ENCODE peak calls at places on chromosome X, in seven cellular contexts. C is astrocyte, G is PC-3, X is IMR-90, H is mammary epithelial cell, I is H1, B is K562. J is an unnamed sample.

GRCh38 chrX:150767045-150767395 is 73.8 kb downstream of the MTMR1 start:
- DNase-seq in X (no peak), G (no peak), C (no peak), I (no peak), B (peak), H (no peak), J (no peak)

GRCh38 chrX:1554469-1555210 is 17.7 kb upstream of the P2RY8 start:
- DNase-seq in B (no peak), X (no peak), G (no peak), C (no peak), H (no peak), I (no peak), J (no peak)

GRCh38 chrX:50211510-50211909 is 6.9 kb downstream of the CCNB3 start:
- DNase-seq in X (peak), C (no peak), H (peak), B (peak), G (peak), I (no peak), J (no peak)

GRCh38 chrX:6644411-6644810 is 109.5 kb upstream of the VCX3A start:
- DNase-seq in X (no peak), G (peak), H (no peak), C (no peak), B (peak), I (no peak), J (no peak)

GRCh38 chrX:134469481-134469880 is 9.5 kb downstream of the HPRT1 start:
- DNase-seq in B (no peak), I (no peak), G (peak), H (peak), C (peak), X (peak), J (no peak)

GRCh38 chrX:132956421-132957210 is 1.8 kb downstream of the HS6ST2 start:
- DNase-seq in H (no peak), G (no peak), X (no peak), I (no peak), B (no peak), C (no peak), J (no peak)

GRCh38 chrX:101764538-101764937 is 104.9 kb upstream of the ARMCX2 start:
- DNase-seq in I (no peak), G (no peak), X (no peak), B (no peak), C (no peak), H (no peak), J (no peak)

GRCh38 chrX:116413273-116413672 is 23.1 kb upstream of the SLC6A14 start:
- DNase-seq in B (no peak), H (peak), X (no peak), I (no peak), C (no peak), G (no peak), J (no peak)

GRCh38 chrX:1244164-1245076 is 24.2 kb upstream of the CSF2RA start:
- DNase-seq in I (no peak), C (no peak), X (no peak), H (no peak), G (peak), B (peak), J (peak)

GRCh38 chrX:42967681-42968080 is 189.7 kb upstream of the PPP1R2C start:
- DNase-seq in C (peak), G (no peak), H (no peak), X (no peak), B (no peak), I (no peak), J (no peak)

GRCh38 chrX:24146283-24146865 is 3.2 kb upstream of the ZFX start:
- DNase-seq in B (peak), G (peak), X (peak), H (no peak), C (no peak), I (no peak), J (no peak)

GRCh38 chrX:32276153-32276552 is 935.2 kb downstream of the DMD start:
- DNase-seq in I (no peak), H (no peak), G (no peak), X (no peak), C (no peak), B (no peak), J (no peak)

GRCh38 chrX:45172890-45173289 is 27.8 kb downstream of the DIPK2B start:
- DNase-seq in C (peak), H (peak), X (peak), B (peak), I (no peak), G (peak), J (no peak)

GRCh38 chrX:3518870-3519269 is 172.4 kb upstream of the MXRA5 start:
- DNase-seq in B (peak), X (peak), G (peak), I (peak), C (peak), H (peak), J (no peak)

GRCh38 chrX:155188786-155189185 is 27.5 kb upstream of the VBP1 start:
- DNase-seq in G (no peak), C (no peak), X (no peak), H (no peak), B (no peak), I (no peak), J (peak)

GRCh38 chrX:21153503-21153902 is 220.7 kb upstream of the CNKSR2 start:
- DNase-seq in I (no peak), X (peak), C (peak), B (no peak), G (no peak), H (no peak), J (no peak)

GRCh38 chrX:42119076-42119475 is 195.7 kb upstream of the CASK start:
- DNase-seq in B (no peak), I (no peak), G (peak), H (peak), X (peak), C (peak), J (no peak)

GRCh38 chrX:150575415-150575814 is 7.0 kb downstream of the MTM1 start:
- DNase-seq in C (peak), I (no peak), H (peak), X (peak), B (no peak), G (peak), J (no peak)

GRCh38 chrX:137342969-137343368 is 223.0 kb upstream of the ZIC3 start:
- DNase-seq in X (no peak), I (no peak), G (peak), H (no peak), C (no peak), B (no peak), J (no peak)

GRCh38 chrX:41014776-41015175 is 70.5 kb upstream of the USP9X start:
- DNase-seq in H (peak), G (peak), X (peak), B (no peak), C (peak), I (no peak), J (no peak)

GRCh38 chrX:134173541-134174272 is 63.3 kb upstream of the CCDC160 start:
- DNase-seq in G (no peak), C (no peak), B (no peak), X (no peak), H (no peak), I (no peak), J (no peak)

GRCh38 chrX:48028091-48028490 is 21.3 kb downstream of the SPACA5 start:
- DNase-seq in B (no peak), C (no peak), X (no peak), H (no peak), I (no peak), G (no peak), J (no peak)

GRCh38 chrX:37349131-37350033 is at the start of gene PRRG1:
- DNase-seq in C (peak), X (peak), B (peak), G (peak), I (peak), H (peak), J (peak)

GRCh38 chrX:24317567-24317966 is 3.7 kb upstream of the SUPT20HL2 start:
- DNase-seq in C (no peak), G (no peak), X (no peak), B (no peak), H (no peak), I (no peak), J (no peak)

GRCh38 chrX:152876931-152877840 is 20.7 kb upstream of the ZNF185 start:
- DNase-seq in I (no peak), B (no peak), X (no peak), C (no peak), G (peak), H (peak), J (no peak)

GRCh38 chrX:9340619-9341304 is 124.1 kb upstream of the TBL1X start:
- DNase-seq in B (no peak), C (peak), G (peak), H (no peak), X (peak), I (no peak), J (peak)

GRCh38 chrX:52874661-52875060 is 6.8 kb upstream of the XAGE3 start:
- DNase-seq in I (no peak), B (peak), H (no peak), X (no peak), C (no peak), G (no peak), J (no peak)

GRCh38 chrX:138745215-138745614 is 33.7 kb upstream of the FGF13 start:
- DNase-seq in H (peak), B (peak), C (peak), I (no peak), X (peak), G (peak), J (peak)

GRCh38 chrX:63466690-63467089 is 115.6 kb upstream of the SPIN4 start:
- DNase-seq in C (no peak), B (no peak), G (no peak), X (no peak), H (no peak), I (no peak), J (no peak)

GRCh38 chrX:31199051-31199769 is 127.4 kb upstream of the FTHL17 start:
- DNase-seq in B (no peak), I (no peak), X (no peak), C (no peak), G (no peak), H (peak), J (no peak)

GRCh38 chrX:100208076-100208475 is 202.0 kb downstream of the PCDH19 start:
- DNase-seq in H (peak), C (no peak), I (no peak), B (no peak), G (no peak), X (no peak), J (no peak)

GRCh38 chrX:1448793-1449580 is 3.7 kb downstream of the ASMTL start:
- DNase-seq in C (no peak), B (no peak), I (no peak), H (no peak), X (no peak), G (no peak), J (no peak)

GRCh38 chrX:285076-285677 is 4.0 kb downstream of the PLCXD1 start:
- DNase-seq in X (no peak), C (no peak), H (no peak), I (no peak), G (no peak), B (no peak), J (no peak)

GRCh38 chrX:50888884-50889283 is 21.7 kb upstream of the BMP15 start:
- DNase-seq in C (no peak), G (no peak), B (no peak), I (no peak), H (no peak), X (no peak), J (no peak)

GRCh38 chrX:136162827-136163427 is 15.6 kb downstream of the FHL1 start:
- DNase-seq in C (no peak), X (peak), G (peak), I (no peak), H (peak), B (peak), J (peak)
- TF ChIP-seq CTCF in C (peak), X (peak), G (peak), I (peak), H (peak), B (peak), J (peak)

GRCh38 chrX:68584221-68584620 is 63.2 kb upstream of the STARD8 start:
- DNase-seq in G (peak), B (peak), I (no peak), X (no peak), C (no peak), H (no peak), J (no peak)

GRCh38 chrX:68589372-68589753 is 58.1 kb upstream of the STARD8 start:
- DNase-seq in C (no peak), X (no peak), I (no peak), H (no peak), G (no peak), B (no peak), J (no peak)

GRCh38 chrX:68594769-68595168 is 52.7 kb upstream of the STARD8 start:
- DNase-seq in X (no peak), B (no peak), I (no peak), G (no peak), H (no peak), C (no peak), J (no peak)

GRCh38 chrX:68588653-68589371 is 58.7 kb upstream of the STARD8 start:
- DNase-seq in I (no peak), X (peak), H (peak), G (peak), B (peak), C (no peak), J (no peak)
- H3K4me2 ChIP-seq in I (no peak), X (no peak), H (no peak), G (no peak), B (peak), C (no peak), J (no peak)

DNA sequence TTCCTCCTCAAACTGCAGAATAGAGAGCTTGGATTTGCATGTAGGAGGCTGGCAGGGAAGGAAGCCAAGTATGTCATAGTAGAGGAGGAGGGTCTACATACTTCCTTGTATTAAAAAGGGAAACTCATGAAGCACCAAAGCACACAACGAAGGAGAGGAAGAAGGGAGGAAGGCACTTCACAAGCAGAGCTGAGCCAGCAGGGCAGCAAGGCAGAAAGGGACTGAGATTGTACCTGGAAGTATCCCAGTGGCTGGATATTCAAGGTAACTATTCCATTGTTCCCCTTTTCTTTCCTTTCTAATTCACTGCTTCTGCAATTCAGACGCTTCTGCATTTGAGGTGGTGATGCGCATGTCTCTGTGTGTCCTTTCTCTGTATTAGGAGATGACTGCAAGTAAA is 54.8 kb downstream of the UBQLN2 start:
- DNase-seq in B (no peak), I (no peak), X (no peak), G (no peak), C (no peak), H (no peak), J (no peak)
- H3K9ac ChIP-seq in B (no peak), I (no peak), X (no peak), G (no peak), C (no peak), H (no peak), J (no peak)

DNA sequence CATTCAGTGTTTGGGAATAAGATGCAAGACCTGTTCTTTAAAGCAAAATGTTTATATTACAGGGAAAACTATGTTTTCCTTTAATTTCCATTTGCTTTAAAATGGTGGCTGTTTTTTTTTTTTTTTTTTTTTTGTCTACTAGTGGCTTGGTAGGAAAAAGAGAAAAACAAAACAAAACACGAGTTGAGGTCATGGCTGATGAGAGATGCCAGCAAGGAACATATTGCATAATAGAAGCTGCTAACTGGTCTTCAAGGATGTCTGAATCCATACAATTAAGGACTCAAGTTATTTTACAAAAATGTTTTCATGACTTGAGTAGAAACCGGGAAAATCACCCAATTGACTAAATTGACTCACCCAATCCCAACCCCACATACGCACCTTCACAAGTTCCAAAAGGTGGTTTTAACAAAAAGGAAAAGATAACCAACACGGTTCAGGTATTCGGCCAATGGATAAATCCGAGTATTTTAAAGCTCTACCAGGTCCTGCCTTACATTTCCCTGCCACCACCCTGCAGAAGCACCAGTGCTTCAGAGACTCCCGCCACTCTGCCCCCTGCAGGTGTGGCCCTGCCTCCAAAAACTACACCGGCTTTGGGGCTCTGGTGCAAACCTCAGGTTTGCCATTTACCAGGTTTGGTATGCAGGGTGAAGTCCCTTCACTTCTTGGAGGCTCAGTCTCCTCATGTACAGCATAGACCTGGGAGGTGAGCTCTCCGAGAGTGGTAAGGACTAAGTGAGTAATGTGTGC is 27.1 kb downstream of the PIR start:
- DNase-seq in I (no peak), B (peak), C (no peak), G (peak), H (no peak), X (peak), J (no peak)
- TF ChIP-seq CTCF in I (peak), B (peak), C (no peak), G (peak), H (peak), X (no peak), J (no peak)

GRCh38 chrX:154093965-154094364 is 3.6 kb downstream of the MECP2 start:
- DNase-seq in I (no peak), G (no peak), C (no peak), H (no peak), X (no peak), B (no peak), J (no peak)
- H3K4me2 ChIP-seq in I (peak), G (no peak), C (peak), H (peak), X (no peak), B (peak), J (no peak)

DNA sequence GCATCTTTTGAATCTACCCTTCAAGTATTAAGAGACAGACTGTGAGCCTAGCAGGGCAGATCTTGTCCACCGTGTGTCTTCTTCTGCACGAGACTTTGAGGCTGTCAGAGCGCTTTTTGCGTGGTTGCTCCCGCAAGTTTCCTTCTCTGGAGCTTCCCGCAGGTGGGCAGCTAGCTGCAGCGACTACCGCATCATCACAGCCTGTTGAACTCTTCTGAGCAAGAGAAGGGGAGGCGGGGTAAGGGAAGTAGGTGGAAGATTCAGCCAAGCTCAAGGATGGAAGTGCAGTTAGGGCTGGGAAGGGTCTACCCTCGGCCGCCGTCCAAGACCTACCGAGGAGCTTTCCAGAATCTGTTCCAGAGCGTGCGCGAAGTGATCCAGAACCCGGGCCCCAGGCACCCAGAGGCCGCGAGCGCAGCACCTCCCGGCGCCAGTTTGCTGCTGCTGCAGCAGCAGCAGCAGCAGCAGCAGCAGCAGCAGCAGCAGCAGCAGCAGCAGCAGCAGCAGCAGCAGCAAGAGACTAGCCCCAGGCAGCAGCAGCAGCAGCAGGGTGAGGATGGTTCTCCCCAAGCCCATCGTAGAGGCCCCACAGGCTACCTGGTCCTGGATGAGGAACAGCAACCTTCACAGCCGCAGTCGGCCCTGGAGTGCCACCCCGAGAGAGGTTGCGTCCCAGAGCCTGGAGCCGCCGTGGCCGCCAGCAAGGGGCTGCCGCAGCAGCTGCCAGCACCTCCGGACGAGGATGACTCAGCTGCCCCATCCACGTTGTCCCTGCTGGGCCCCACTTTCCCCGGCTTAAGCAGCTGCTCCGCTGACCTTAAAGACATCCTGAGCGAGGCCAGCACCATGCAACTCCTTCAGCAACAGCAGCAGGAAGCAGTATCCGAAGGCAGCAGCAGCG is 1.3 kb downstream of the AR start:
- DNase-seq in G (no peak), C (peak), I (no peak), B (peak), X (peak), H (no peak), J (no peak)
- H3K9ac ChIP-seq in G (no peak), C (peak), I (no peak), B (no peak), X (no peak), H (no peak), J (no peak)